ENCODE peak calls at places on chromosomes 5 and 9, in six cellular contexts. H, F, K, G, V and L are unnamed samples.
A peak's percentile ranks its signal among the peaks of the same experiment; 100 is the strongest.

GRCh38 chr9:83630938-83631457 is 8.1 kb downstream of the IDNK start:
- DNase-seq in H (peak; percentile 85), F (no peak), K (no peak), G (no peak), V (peak; percentile 20), L (no peak)

GRCh38 chr9:130539473-130540223 is 39.7 kb upstream of the FUBP3 start:
- DNase-seq in H (no peak), F (peak; percentile 77), K (peak; percentile 39), G (peak; percentile 76), V (peak; percentile 67), L (peak; percentile 88)

GRCh38 chr9:126916909-126917308 is 2.3 kb downstream of the RALGPS1 start:
- DNase-seq in H (peak; percentile 58), F (no peak), K (no peak), G (no peak), V (no peak), L (no peak)

GRCh38 chr9:6034954-6035353 is 19.5 kb upstream of the RANBP6 start:
- DNase-seq in H (no peak), F (peak; percentile 27), K (no peak), G (peak; percentile 19), V (no peak), L (peak; percentile 17)

GRCh38 chr5:95864456-95864855 is 41.9 kb upstream of the GLRX start:
- DNase-seq in H (no peak), F (no peak), K (no peak), G (no peak), V (no peak), L (no peak)

GRCh38 chr9:79057576-79057975 is 514.2 kb upstream of the TLE4 start:
- DNase-seq in H (no peak), F (no peak), K (no peak), G (peak; percentile 37), V (peak; percentile 24), L (no peak)

GRCh38 chr5:67047180-67047579 is 149.4 kb downstream of the CD180 start:
- DNase-seq in H (no peak), F (no peak), K (no peak), G (no peak), V (no peak), L (no peak)

GRCh38 chr9:7338586-7339281 is 460.8 kb downstream of the DMAC1 start:
- DNase-seq in H (no peak), F (no peak), K (no peak), G (no peak), V (no peak), L (no peak)

GRCh38 chr9:79660615-79661014 is 88.8 kb downstream of the TLE4 start:
- DNase-seq in H (peak; percentile 17), F (no peak), K (no peak), G (no peak), V (no peak), L (no peak)

GRCh38 chr5:146568161-146568560 is 52.2 kb upstream of the GPR151 start:
- DNase-seq in H (no peak), F (no peak), K (no peak), G (no peak), V (no peak), L (no peak)

GRCh38 chr9:119003218-119003617 is 366.0 kb downstream of the BRINP1 start:
- DNase-seq in H (no peak), F (no peak), K (no peak), G (peak; percentile 82), V (peak; percentile 92), L (no peak)

GRCh38 chr5:174423538-174423937 is 300.8 kb upstream of the MSX2 start:
- DNase-seq in H (no peak), F (no peak), K (no peak), G (no peak), V (no peak), L (no peak)

GRCh38 chr9:107483666-107484065 is 5.9 kb downstream of the KLF4 start:
- DNase-seq in H (no peak), F (no peak), K (no peak), G (no peak), V (no peak), L (no peak)

GRCh38 chr9:81492710-81493447 is 196.5 kb downstream of the TLE1 start:
- DNase-seq in H (no peak), F (peak; percentile 90), K (no peak), G (peak; percentile 90), V (peak; percentile 100), L (peak; percentile 96)

GRCh38 chr5:10456583-10457562 is 15.2 kb downstream of the ROPN1L start:
- DNase-seq in H (no peak), F (peak; percentile 48), K (peak; percentile 43), G (peak; percentile 87), V (peak; percentile 33), L (no peak)

GRCh38 chr9:34990908-34991832 is 1.6 kb downstream of the DNAJB5 start:
- DNase-seq in H (peak; percentile 57), F (no peak), K (no peak), G (peak; percentile 46), V (no peak), L (no peak)

GRCh38 chr5:119255571-119256356 is 100.1 kb upstream of the TNFAIP8 start:
- DNase-seq in H (peak; percentile 90), F (peak; percentile 58), K (peak; percentile 28), G (peak; percentile 21), V (no peak), L (peak; percentile 57)

GRCh38 chr5:139388198-139388821 is 1.4 kb downstream of the MZB1 start:
- DNase-seq in H (peak; percentile 69), F (no peak), K (peak; percentile 54), G (peak; percentile 36), V (no peak), L (no peak)

GRCh38 chr5:174876-175465 is 16.3 kb upstream of the LRRC14B start:
- DNase-seq in H (no peak), F (no peak), K (no peak), G (no peak), V (no peak), L (no peak)

GRCh38 chr5:172841-173251 is 18.4 kb upstream of the LRRC14B start:
- DNase-seq in H (no peak), F (no peak), K (no peak), G (no peak), V (no peak), L (no peak)

GRCh38 chr5:171801-172331 is 19.4 kb upstream of the LRRC14B start:
- DNase-seq in H (no peak), F (no peak), K (no peak), G (no peak), V (no peak), L (no peak)

GRCh38 chr5:172421-172820 is 18.9 kb upstream of the LRRC14B start:
- DNase-seq in H (no peak), F (no peak), K (no peak), G (no peak), V (no peak), L (no peak)

DNA sequence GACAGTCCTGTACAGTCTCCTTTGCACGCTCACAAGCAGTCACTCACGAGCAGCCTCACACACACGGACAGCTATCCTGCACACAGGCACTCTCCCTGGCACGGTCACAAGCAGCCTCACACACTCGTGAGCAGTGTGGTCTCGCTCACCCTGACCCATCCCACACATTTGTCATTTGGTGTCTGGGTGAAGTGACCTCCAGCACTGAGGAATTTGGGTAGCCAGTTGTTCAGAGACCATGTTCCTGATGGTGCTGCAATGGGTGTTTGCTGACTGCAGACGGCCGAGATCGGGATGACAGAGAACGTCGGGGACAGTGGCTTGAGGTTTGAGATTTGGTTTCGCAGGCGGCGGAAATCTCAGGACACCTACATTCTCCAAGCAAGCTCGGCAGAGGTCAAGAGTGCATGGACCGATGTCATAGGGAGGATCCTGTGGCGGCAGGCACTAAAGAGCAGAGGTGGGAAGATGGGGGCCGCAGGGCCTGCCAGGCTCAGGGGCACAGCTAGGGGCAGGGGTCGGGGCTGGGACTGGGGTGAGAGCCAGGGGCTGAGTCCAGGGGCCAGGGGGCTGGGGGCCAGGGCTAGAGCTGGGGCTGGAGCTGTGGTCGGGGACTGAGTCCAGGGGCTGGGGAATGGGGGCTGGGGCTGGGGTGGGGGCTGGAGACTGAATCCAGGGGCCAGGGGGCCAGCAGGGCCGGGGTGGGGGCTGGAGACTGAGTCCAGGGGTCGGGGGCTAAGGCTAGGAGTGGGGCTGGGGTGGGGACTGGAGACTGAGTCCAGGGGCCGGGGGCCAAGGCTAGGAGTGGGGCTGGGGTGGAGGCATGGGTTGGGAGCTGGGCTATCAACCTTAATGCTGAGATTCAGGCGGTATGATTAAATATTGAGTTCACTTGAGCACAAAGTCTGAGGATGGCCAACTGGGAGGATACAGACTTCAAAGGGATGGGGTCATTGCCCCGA is 17.4 kb upstream of the LRRC14B start:
- DNase-seq in H (no peak), F (no peak), K (no peak), G (no peak), V (no peak), L (no peak)
- TF ChIP-seq EZH2 in H (no peak), F (no peak), K (no peak), G (no peak), V (no peak), L (no peak)

DNA sequence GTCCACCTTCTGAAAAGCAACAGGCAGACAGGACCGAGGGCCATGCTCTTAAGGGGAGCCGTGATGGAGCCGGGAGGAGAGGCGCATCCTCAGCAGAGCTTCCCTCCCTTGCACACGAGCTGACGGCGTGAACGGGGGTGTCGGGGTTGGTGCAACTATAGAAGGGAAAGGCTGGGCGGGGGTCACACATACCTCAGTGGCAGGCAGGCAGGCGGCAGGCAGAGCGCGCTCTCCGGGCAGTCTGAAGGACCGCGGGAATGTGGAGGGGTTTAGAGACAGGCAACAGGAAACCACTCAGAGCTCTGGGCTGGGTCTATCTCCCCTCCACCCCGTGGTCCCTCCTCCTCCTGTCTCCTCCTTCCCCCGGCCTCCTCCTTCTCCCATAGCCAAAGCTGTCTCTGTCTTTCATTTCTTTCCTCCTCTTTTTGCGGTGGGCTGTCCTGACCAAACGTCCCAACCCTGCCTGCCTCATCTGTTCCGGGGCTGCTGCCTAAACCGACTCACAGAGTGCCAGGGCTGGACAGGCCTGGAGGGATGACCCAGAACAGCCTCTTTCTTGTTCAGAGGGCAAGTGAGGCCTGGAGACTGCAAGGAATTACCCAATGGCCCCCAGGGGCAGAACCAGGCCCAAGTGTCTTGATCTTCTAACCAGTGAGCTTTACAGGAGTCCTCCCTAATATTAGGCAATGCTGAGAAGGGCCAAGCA is at the start of gene SPARC:
- DNase-seq in H (peak; percentile 94), F (no peak), K (peak; percentile 85), G (peak; percentile 97), V (peak; percentile 97), L (peak; percentile 80)
- H3K27ac ChIP-seq in H (peak within 1 kb of the TSS; percentile 88), F (no peak within 1 kb of the TSS), K (peak within 1 kb of the TSS; percentile 84), G (peak within 1 kb of the TSS; percentile 99), V (peak within 1 kb of the TSS; percentile 99), L (peak within 1 kb of the TSS; percentile 81)

GRCh38 chr9:121498487-121499176 is 1.0 kb downstream of the GGTA1 start:
- DNase-seq in H (peak; percentile 51), F (peak; percentile 21), K (no peak), G (peak; percentile 76), V (peak; percentile 8), L (peak; percentile 43)
- TF ChIP-seq EZH2 in H (peak; percentile 56), F (no peak), K (peak; percentile 59), G (peak; percentile 65), V (no peak), L (no peak)

GRCh38 chr5:172722309-172722815 is 48.6 kb downstream of the DUSP1 start:
- DNase-seq in H (no peak), F (no peak), K (no peak), G (no peak), V (no peak), L (no peak)

GRCh38 chr5:172719211-172719610 is 51.8 kb downstream of the DUSP1 start:
- DNase-seq in H (no peak), F (no peak), K (no peak), G (peak; percentile 26), V (no peak), L (no peak)

GRCh38 chr5:172723508-172723907 is 47.5 kb downstream of the DUSP1 start:
- DNase-seq in H (no peak), F (no peak), K (no peak), G (no peak), V (no peak), L (no peak)

GRCh38 chr5:172720655-172721054 is 50.3 kb downstream of the DUSP1 start:
- DNase-seq in H (no peak), F (no peak), K (no peak), G (no peak), V (no peak), L (no peak)

GRCh38 chr5:172721455-172722308 is 49.3 kb downstream of the DUSP1 start:
- DNase-seq in H (no peak), F (no peak), K (peak; percentile 95), G (peak; percentile 74), V (peak; percentile 19), L (no peak)
- H3K27ac ChIP-seq in H (no peak overlapping the region), F (no peak overlapping the region), K (no peak overlapping the region), G (no peak overlapping the region), V (no peak overlapping the region), L (no peak overlapping the region)